ENCODE peak calls at places on chromosomes 1 and 21, in nine cellular contexts. E is IMR-90, P is HL-60, R is left lung, O is mammary epithelial cell, L is cardiac muscle cell, F is prostate gland, U is psoas muscle, C is fibroblast of lung. B is an unnamed sample. For H3K27me3, the result is how much of the 10 kb centered on the place peaks cover.

GRCh38 chr1:183275322-183275721 is 89.3 kb downstream of the LAMC2 start:
- DNase-seq in L (no peak), F (no peak), P (no peak), U (no peak), E (no peak), C (no peak), R (no peak), O (no peak), B (no peak)

GRCh38 chr1:24910751-24911650 is 19.1 kb downstream of the RUNX3 start:
- DNase-seq in O (no peak), U (no peak), C (peak), P (no peak), E (peak), F (no peak), R (peak), L (peak), B (peak)

GRCh38 chr1:234918216-234918841 is 210.3 kb downstream of the TOMM20 start:
- DNase-seq in E (no peak), P (no peak), C (peak), R (no peak), O (no peak), U (peak), F (peak), L (peak), B (no peak)

GRCh38 chr1:48869116-48869893 is 92.6 kb upstream of the BEND5 start:
- DNase-seq in E (no peak), P (no peak), R (no peak), O (peak), U (no peak), L (peak), C (peak), F (peak), B (no peak)

GRCh38 chr1:216919033-216919970 is 196.1 kb upstream of the ESRRG start:
- DNase-seq in C (no peak), E (no peak), O (no peak), U (no peak), R (no peak), L (no peak), F (no peak), P (no peak), B (no peak)

GRCh38 chr21:26715878-26716506 is 129.2 kb downstream of the ADAMTS1 start:
- DNase-seq in R (no peak), L (peak), O (peak), C (peak), U (no peak), E (peak), F (peak), P (peak), B (no peak)

GRCh38 chr1:234770924-234771540 is 161.1 kb upstream of the IRF2BP2 start:
- DNase-seq in O (no peak), L (no peak), U (no peak), F (no peak), R (no peak), C (no peak), P (no peak), E (no peak), B (no peak)

GRCh38 chr1:51340380-51340779 is 10.0 kb upstream of the TTC39A start:
- DNase-seq in O (no peak), E (no peak), R (no peak), P (no peak), C (no peak), L (no peak), F (no peak), U (no peak), B (no peak)

GRCh38 chr1:15965228-15965767 is 10.6 kb downstream of the ZBTB17 start:
- DNase-seq in C (peak), E (peak), F (no peak), U (peak), L (peak), P (no peak), R (no peak), O (peak), B (no peak)

GRCh38 chr1:108080448-108080847 is 115.5 kb upstream of the VAV3 start:
- DNase-seq in O (no peak), F (no peak), L (no peak), R (no peak), U (no peak), E (no peak), C (no peak), P (no peak), B (no peak)

GRCh38 chr1:206907304-206907991 is 10.2 kb downstream of the IL24 start:
- DNase-seq in E (no peak), O (no peak), L (no peak), C (no peak), P (no peak), R (no peak), F (no peak), U (peak), B (peak)

GRCh38 chr1:68459796-68460195 is 10.0 kb upstream of the RPE65 start:
- DNase-seq in C (peak), F (no peak), R (no peak), O (peak), U (no peak), L (peak), P (no peak), E (peak), B (no peak)

GRCh38 chr21:36099000-36099399 is 29.2 kb downstream of the CBR1 start:
- DNase-seq in L (no peak), P (no peak), U (no peak), C (no peak), O (no peak), E (no peak), R (no peak), F (no peak), B (no peak)

GRCh38 chr1:53130598-53130877 is 11.9 kb downstream of the SLC1A7 start:
- DNase-seq in C (no peak), O (no peak), P (no peak), R (no peak), U (no peak), F (no peak), E (no peak), L (no peak), B (no peak)

GRCh38 chr21:24727803-24728425 is 879.4 kb downstream of the MRPL39 start:
- DNase-seq in P (no peak), U (no peak), E (peak), R (no peak), F (no peak), C (peak), L (no peak), O (no peak), B (no peak)

GRCh38 chr1:214707306-214708087 is 104.5 kb downstream of the CENPF start:
- DNase-seq in R (no peak), F (no peak), P (no peak), C (peak), E (peak), L (peak), U (no peak), O (no peak), B (no peak)

GRCh38 chr1:18200918-18201317 is 93.3 kb downstream of the IGSF21 start:
- DNase-seq in L (no peak), P (no peak), U (no peak), R (no peak), O (no peak), E (no peak), F (no peak), C (no peak), B (no peak)

GRCh38 chr1:18201997-18202719 is 94.6 kb downstream of the IGSF21 start:
- DNase-seq in P (no peak), O (no peak), L (no peak), F (peak), C (no peak), U (no peak), E (no peak), R (no peak), B (no peak)

GRCh38 chr1:18200136-18200717 is 92.6 kb downstream of the IGSF21 start:
- DNase-seq in F (no peak), O (no peak), L (no peak), R (no peak), E (no peak), C (no peak), U (no peak), P (no peak), B (no peak)

GRCh38 chr1:18203645-18204044 is 96.0 kb downstream of the IGSF21 start:
- DNase-seq in E (no peak), U (no peak), O (no peak), C (no peak), P (no peak), L (no peak), F (no peak), R (no peak), B (no peak)

DNA sequence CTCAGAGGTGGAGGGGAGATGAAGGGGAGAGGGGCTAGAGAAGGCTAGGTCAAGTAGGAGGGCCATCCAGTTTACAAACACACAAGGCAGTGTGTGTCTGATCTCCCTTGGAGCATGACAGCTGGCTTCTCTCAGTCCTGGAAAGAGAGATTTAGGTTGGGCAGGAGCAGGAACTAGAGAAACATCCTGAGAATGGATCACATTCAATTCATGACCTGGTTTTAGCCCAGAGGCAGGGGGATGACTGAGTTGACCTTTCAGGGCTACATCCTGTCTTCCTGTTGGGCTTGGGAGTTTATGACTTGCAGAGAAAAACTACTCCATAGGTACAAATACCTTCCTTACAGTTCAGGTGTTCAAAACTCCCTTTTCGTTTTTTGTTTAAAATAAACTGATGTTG is 97.0 kb downstream of the IGSF21 start:
- DNase-seq in R (no peak), L (no peak), O (no peak), F (no peak), C (no peak), P (no peak), E (no peak), U (no peak), B (no peak)
- H3K27me3 ChIP-seq in R (half or more), L (under half), O (under half), F (under half), C (under half), P (under half), E (under half), U (under half), B (under half)

GRCh38 chr21:41419921-41420862 is 5.8 kb upstream of the MX1 start:
- DNase-seq in F (peak), P (peak), R (peak), U (peak), L (peak), C (peak), O (peak), E (peak), B (peak)
- TF ChIP-seq CTCF in F (peak), P (no peak), R (no peak), U (no peak), L (no peak), C (no peak), O (no peak), E (no peak), B (no peak)

GRCh38 chr1:228134591-228134990 is 5.5 kb upstream of the GUK1 start:
- DNase-seq in L (no peak), O (no peak), P (no peak), R (no peak), U (no peak), E (no peak), F (no peak), C (no peak), B (no peak)
- H3K27me3 ChIP-seq in L (half or more), O (under half), P (under half), R (under half), U (under half), E (under half), F (under half), C (under half), B (under half)

GRCh38 chr21:44927587-44928461 is 7.1 kb upstream of the ITGB2 start:
- DNase-seq in R (peak), L (peak), E (peak), C (peak), P (peak), U (peak), F (no peak), O (peak), B (no peak)
- TF ChIP-seq CTCF in R (no peak), L (peak), E (no peak), C (no peak), P (no peak), U (no peak), F (no peak), O (no peak), B (no peak)

GRCh38 chr1:239955431-239955830 is 136.3 kb upstream of the FMN2 start:
- DNase-seq in L (no peak), F (no peak), E (no peak), P (no peak), R (no peak), O (no peak), U (no peak), C (no peak), B (no peak)

GRCh38 chr1:239963861-239964260 is 127.8 kb upstream of the FMN2 start:
- DNase-seq in U (no peak), E (no peak), O (no peak), L (no peak), R (no peak), F (no peak), P (no peak), C (no peak), B (no peak)

GRCh38 chr1:239958063-239958462 is 133.6 kb upstream of the FMN2 start:
- DNase-seq in R (no peak), F (no peak), E (no peak), C (no peak), P (no peak), L (no peak), O (no peak), U (no peak), B (no peak)

GRCh38 chr1:239956230-239956629 is 135.5 kb upstream of the FMN2 start:
- DNase-seq in C (no peak), O (no peak), U (no peak), F (no peak), R (no peak), E (no peak), L (no peak), P (no peak), B (no peak)

DNA sequence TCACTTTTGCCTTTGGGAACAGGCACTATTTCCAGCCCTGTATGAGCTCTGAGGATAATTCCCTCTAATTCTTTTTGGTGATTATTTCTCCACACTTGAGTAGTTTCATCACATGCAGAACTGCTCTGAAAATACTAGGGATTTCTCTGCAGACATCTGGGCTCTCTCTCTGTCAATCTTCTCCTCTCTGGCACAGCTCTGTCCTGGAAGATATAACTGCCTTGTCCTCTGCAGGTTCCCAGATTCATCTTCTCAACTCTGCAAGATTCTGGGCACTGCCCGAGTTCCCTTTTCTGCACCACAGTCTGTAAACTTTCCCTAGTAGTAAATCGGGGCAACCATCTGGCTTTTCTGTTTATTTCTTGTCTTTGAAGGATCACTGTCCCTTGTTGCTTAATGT is 131.3 kb upstream of the FMN2 start:
- DNase-seq in E (no peak), C (no peak), U (no peak), O (no peak), F (no peak), P (no peak), R (no peak), L (no peak), B (no peak)
- H3K27me3 ChIP-seq in E (under half), C (under half), U (under half), O (under half), F (under half), P (under half), R (under half), L (under half), B (under half)

GRCh38 chr1:89042491-89042890 is 19.8 kb upstream of the GBP3 start:
- DNase-seq in C (no peak), P (no peak), R (peak), E (no peak), U (no peak), F (no peak), O (no peak), L (no peak), B (no peak)
- TF ChIP-seq CTCF in C (no peak), P (no peak), R (no peak), E (no peak), U (no peak), F (no peak), O (no peak), L (no peak), B (no peak)

GRCh38 chr1:99531578-99532570 is 114.0 kb upstream of the PALMD start:
- DNase-seq in F (no peak), E (no peak), U (no peak), P (no peak), O (no peak), L (no peak), C (no peak), R (no peak), B (no peak)
- H3K27me3 ChIP-seq in F (under half), E (under half), U (under half), P (under half), O (under half), L (under half), C (under half), R (under half), B (under half)

GRCh38 chr21:46285761-46286667 is at the start of gene YBEY:
- DNase-seq in L (peak), C (peak), E (peak), R (peak), O (peak), U (peak), P (peak), F (peak), B (peak)
- TF ChIP-seq CTCF in L (peak), C (peak), E (peak), R (no peak), O (peak), U (peak), P (no peak), F (peak), B (peak)

GRCh38 chr1:1627842-1628655 is 3.9 kb upstream of the MMP23B start:
- DNase-seq in C (no peak), E (no peak), O (no peak), P (no peak), U (peak), R (peak), L (no peak), F (no peak), B (no peak)
- H3K27me3 ChIP-seq in C (under half), E (under half), O (under half), P (under half), U (under half), R (under half), L (under half), F (under half), B (under half)

DNA sequence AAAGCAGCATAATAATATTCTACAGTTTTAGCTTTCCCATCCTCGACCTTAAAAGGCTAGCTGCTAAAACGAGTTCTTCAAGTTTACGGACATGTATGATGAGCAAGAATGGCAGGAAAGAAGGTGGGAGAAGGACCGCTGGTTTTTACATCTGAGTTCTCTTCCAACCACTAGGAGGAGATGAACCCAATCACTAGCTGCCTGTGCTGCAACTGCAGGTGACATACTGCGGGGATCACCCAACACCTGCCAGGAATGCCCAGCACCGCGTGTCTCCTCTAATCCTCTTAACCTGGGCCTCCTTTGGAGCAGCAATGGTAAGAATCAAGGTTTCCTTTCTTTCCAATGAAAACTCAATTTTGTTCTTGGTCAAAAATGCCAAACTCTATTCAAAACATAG is 23.5 kb downstream of the TOR3A start:
- DNase-seq in R (no peak), F (no peak), U (no peak), E (no peak), L (no peak), P (no peak), O (peak), C (peak), B (no peak)
- TF ChIP-seq CTCF in R (no peak), F (peak), U (no peak), E (peak), L (peak), P (no peak), O (peak), C (peak), B (no peak)